ENCODE peak calls at places on chromosomes 13 and 19, in four cellular contexts. R is T-helper 17 cell, G is H1, B is PC-3. E is an unnamed sample.

GRCh38 chr13:27360562-27360961 is 63.9 kb upstream of the GTF3A start:
- DNase-seq in R (no peak), G (no peak), B (peak; percentile 84), E (no peak)

GRCh38 chr13:40568672-40569350 is 97.6 kb downstream of the FOXO1 start:
- DNase-seq in R (no peak), G (no peak), B (no peak), E (no peak)

GRCh38 chr13:42064259-42064658 is 15.8 kb downstream of the DGKH start:
- DNase-seq in R (no peak), G (no peak), B (no peak), E (no peak)

GRCh38 chr19:3121396-3121795 is 14.4 kb upstream of the GNA15 start:
- DNase-seq in R (no peak), G (no peak), B (no peak), E (no peak)

GRCh38 chr13:39602614-39603366 is at the start of gene LHFPL6:
- DNase-seq in R (peak; percentile 21), G (peak; percentile 85), B (peak; percentile 63), E (peak; percentile 79)

GRCh38 chr13:111359237-111359915 is 38.9 kb downstream of the TEX29 start:
- DNase-seq in R (no peak), G (peak; percentile 62), B (no peak), E (no peak)

GRCh38 chr19:51788936-51789795 is 5.8 kb upstream of the FPR3 start:
- DNase-seq in R (no peak), G (no peak), B (peak; percentile 80), E (no peak)

GRCh38 chr19:47673426-47673825 is 39.8 kb upstream of the EHD2 start:
- DNase-seq in R (no peak), G (no peak), B (no peak), E (no peak)

GRCh38 chr19:35013820-35014754 is 14.0 kb downstream of the GRAMD1A start:
- DNase-seq in R (peak; percentile 63), G (no peak), B (no peak), E (no peak)

GRCh38 chr19:30799854-30800755 is 427.9 kb downstream of the ZNF536 start:
- DNase-seq in R (no peak), G (peak; percentile 90), B (no peak), E (no peak)

GRCh38 chr19:53388904-53389303 is 6.0 kb upstream of the ZNF765 start:
- DNase-seq in R (no peak), G (no peak), B (peak; percentile 68), E (no peak)

GRCh38 chr13:52374873-52375411 is 31.0 kb downstream of the THSD1 start:
- DNase-seq in R (no peak), G (no peak), B (no peak), E (no peak)

GRCh38 chr19:12872941-12873890 is 8.0 kb downstream of the DNASE2 start:
- DNase-seq in R (peak; percentile 58), G (peak; percentile 55), B (peak; percentile 91), E (no peak)

GRCh38 chr13:114079601-114080536 is 52.6 kb downstream of the RASA3 start:
- DNase-seq in R (no peak), G (no peak), B (no peak), E (peak; percentile 56)

GRCh38 chr19:6800991-6801396 is 28.5 kb downstream of the VAV1 start:
- DNase-seq in R (no peak), G (no peak), B (peak; percentile 99), E (peak; percentile 79)

GRCh38 chr19:5138606-5139594 is 170.0 kb downstream of the KDM4B start:
- DNase-seq in R (peak; percentile 32), G (no peak), B (peak; percentile 57), E (no peak)

GRCh38 chr19:56297010-56297409 is 17.6 kb downstream of the ZSCAN5A start:
- DNase-seq in R (no peak), G (no peak), B (no peak), E (no peak)

GRCh38 chr19:13212759-13213330 is 62.6 kb downstream of the IER2 start:
- DNase-seq in R (peak; percentile 52), G (peak; percentile 86), B (peak; percentile 76), E (no peak)

GRCh38 chr13:80399340-80400163 is 58.6 kb upstream of the SPRY2 start:
- DNase-seq in R (no peak), G (no peak), B (peak; percentile 34), E (no peak)

GRCh38 chr13:43787518-43787891 is 733 bp upstream of the ENOX1 start:
- DNase-seq in R (no peak), G (no peak), B (peak; percentile 9), E (no peak)

GRCh38 chr13:37984357-37984756 is 114.8 kb upstream of the TRPC4 start:
- DNase-seq in R (no peak), G (no peak), B (no peak), E (no peak)

GRCh38 chr19:3538965-3539742 is at the start of gene TEKTIP1:
- DNase-seq in R (no peak), G (peak; percentile 66), B (no peak), E (no peak)

GRCh38 chr13:51397262-51397933 is 55.4 kb downstream of the INTS6 start:
- DNase-seq in R (no peak), G (no peak), B (no peak), E (no peak)

GRCh38 chr13:73417012-73417615 is 358.3 kb downstream of the KLF5 start:
- DNase-seq in R (no peak), G (no peak), B (peak; percentile 64), E (no peak)

GRCh38 chr13:48950507-48950886 is 25.2 kb upstream of the FNDC3A start:
- DNase-seq in R (no peak), G (no peak), B (peak; percentile 38), E (no peak)

GRCh38 chr19:56094449-56094848 is 26.6 kb downstream of the ZNF787 start:
- DNase-seq in R (no peak), G (no peak), B (no peak), E (no peak)

GRCh38 chr13:74774252-74774651 is 640.0 kb upstream of the KLF12 start:
- DNase-seq in R (no peak), G (no peak), B (no peak), E (no peak)

GRCh38 chr19:41480336-41480735 is 37.4 kb downstream of the ERICH4 start:
- DNase-seq in R (no peak), G (no peak), B (no peak), E (no peak)

GRCh38 chr19:5536337-5536894 is 31.3 kb downstream of the TINCR start:
- DNase-seq in R (no peak), G (peak; percentile 91), B (peak; percentile 48), E (no peak)

GRCh38 chr13:43874512-43875092 is 4.9 kb downstream of the CCDC122 start:
- DNase-seq in R (no peak), G (no peak), B (peak; percentile 45), E (no peak)

GRCh38 chr13:39016789-39017188 is 21.1 kb downstream of the PROSER1 start:
- DNase-seq in R (no peak), G (no peak), B (peak; percentile 43), E (no peak)

GRCh38 chr19:12884926-12885748 is 1.9 kb downstream of the KLF1 start:
- DNase-seq in R (peak; percentile 71), G (peak; percentile 99), B (peak; percentile 70), E (no peak)

GRCh38 chr19:3129112-3129511 is 6.7 kb upstream of the GNA15 start:
- DNase-seq in R (no peak), G (no peak), B (peak; percentile 62), E (no peak)

GRCh38 chr19:6412111-6412999 is 12.3 kb downstream of the KHSRP start:
- DNase-seq in R (no peak), G (peak; percentile 90), B (peak; percentile 57), E (no peak)

GRCh38 chr19:40280608-40281221 is 4.4 kb downstream of the AKT2 start:
- DNase-seq in R (no peak), G (no peak), B (no peak), E (no peak)

GRCh38 chr19:9156304-9156703 is 16.1 kb downstream of the ZNF317 start:
- DNase-seq in R (no peak), G (no peak), B (no peak), E (no peak)

GRCh38 chr19:9151367-9151766 is 11.2 kb downstream of the ZNF317 start:
- DNase-seq in R (no peak), G (no peak), B (no peak), E (no peak)

GRCh38 chr19:9159891-9160290 is 18.9 kb upstream of the OR7D2 start:
- DNase-seq in R (no peak), G (no peak), B (no peak), E (no peak)

GRCh38 chr19:9150650-9151049 is 10.5 kb downstream of the ZNF317 start:
- DNase-seq in R (no peak), G (no peak), B (no peak), E (no peak)

GRCh38 chr19:9155591-9155990 is 15.4 kb downstream of the ZNF317 start:
- DNase-seq in R (no peak), G (no peak), B (no peak), E (no peak)
- H3K9me3 ChIP-seq in R (peaks cover 4% of the 10 kb centered on the region), G (peaks cover 25% of the 10 kb centered on the region), B (peaks cover 56% of the 10 kb centered on the region), E (peaks cover 20% of the 10 kb centered on the region)

GRCh38 chr19:8815780-8816179 is 16.3 kb downstream of the ZNF558 start:
- DNase-seq in R (no peak), G (no peak), B (no peak), E (no peak)

GRCh38 chr19:8814176-8814575 is 17.9 kb downstream of the ZNF558 start:
- DNase-seq in R (no peak), G (no peak), B (peak; percentile 61), E (no peak)

GRCh38 chr19:8806661-8807060 is 25.4 kb downstream of the ZNF558 start:
- DNase-seq in R (no peak), G (no peak), B (no peak), E (no peak)

GRCh38 chr19:8811315-8812172 is 20.6 kb downstream of the ZNF558 start:
- DNase-seq in R (no peak), G (no peak), B (peak; percentile 10), E (no peak)
- H3K9me3 ChIP-seq in R (peaks cover 58% of the 10 kb centered on the region), G (peaks cover 87% of the 10 kb centered on the region), B (peaks cover 86% of the 10 kb centered on the region), E (peaks cover 57% of the 10 kb centered on the region)

DNA sequence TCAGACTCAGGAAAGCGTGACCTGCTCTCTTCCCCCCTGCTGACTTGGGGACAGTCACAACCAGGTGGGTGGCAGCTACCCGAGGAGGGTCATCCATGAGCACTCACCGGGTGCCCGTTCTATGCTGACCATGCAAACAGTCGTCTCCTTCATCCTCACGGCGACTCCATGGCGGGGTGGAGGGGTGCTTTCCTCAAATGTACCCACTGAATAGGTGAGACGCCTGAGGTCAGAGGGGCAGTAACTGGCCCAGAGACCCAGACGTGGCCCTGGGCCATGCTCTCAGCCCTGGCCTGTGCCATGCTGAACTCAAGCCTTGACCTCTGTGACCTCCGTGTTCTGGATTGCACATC is 59.2 kb upstream of the TPM4 start:
- DNase-seq in R (no peak), G (no peak), B (no peak), E (no peak)
- H3K9me3 ChIP-seq in R (no peaks in the 10 kb centered on the region), G (peaks cover 95% of the 10 kb centered on the region), B (no peaks in the 10 kb centered on the region), E (no peaks in the 10 kb centered on the region)

GRCh38 chr13:53941588-53942190 is 913.1 kb downstream of the OLFM4 start:
- DNase-seq in R (no peak), G (no peak), B (no peak), E (no peak)
- H3K9me3 ChIP-seq in R (no peaks in the 10 kb centered on the region), G (no peaks in the 10 kb centered on the region), B (no peaks in the 10 kb centered on the region), E (no peaks in the 10 kb centered on the region)

GRCh38 chr19:58218899-58219298 is 9.8 kb upstream of the ZNF544 start:
- DNase-seq in R (peak; percentile 25), G (peak; percentile 60), B (peak; percentile 40), E (no peak)
- H3K9me3 ChIP-seq in R (peaks cover 10% of the 10 kb centered on the region), G (peaks cover 13% of the 10 kb centered on the region), B (peaks cover 31% of the 10 kb centered on the region), E (peaks cover 24% of the 10 kb centered on the region)

GRCh38 chr13:105670179-105671015 is 865.1 kb downstream of the EFNB2 start:
- DNase-seq in R (no peak), G (no peak), B (no peak), E (no peak)
- H3K9me3 ChIP-seq in R (no peaks in the 10 kb centered on the region), G (no peaks in the 10 kb centered on the region), B (no peaks in the 10 kb centered on the region), E (no peaks in the 10 kb centered on the region)

GRCh38 chr19:20245309-20245708 is 78.3 kb downstream of the ZNF486 start:
- DNase-seq in R (no peak), G (no peak), B (no peak), E (no peak)
- H3K9me3 ChIP-seq in R (no peaks in the 10 kb centered on the region), G (peaks cover 2% of the 10 kb centered on the region), B (no peaks in the 10 kb centered on the region), E (peaks cover 3% of the 10 kb centered on the region)

E was measured in RWPE2.